ENCODE peak calls at places on chromosome 6, in ten cellular contexts. Y is activated T-helper 2 cell treated with anti-CD3 and anti-CD28 coated beads, Interferon-gamma antibody, Interleukin-2, Interleukin-4, amounts not matched to agents 10 μg/mL and 5 μg/mL and 100 μg/mL, durations not matched to agents 14 hours and 24 hours and 36 hours; K is activated T-cell treated with anti-CD3 and anti-CD28 coated beads, Interleukin-2, amount 50 U/mL, for 4 hours; E is effector memory CD4-positive, alpha-beta T cell; W is iPS-NIHi11; P is right cardiac atrium; M is activated CD4-positive, alpha-beta T cell treated with anti-CD3 and anti-CD28 coated beads for 48 hours; O is Calu3; I is NCI-H1417; T is activated CD4-positive, CD25-positive, alpha-beta regulatory T cell treated with anti-CD3 and anti-CD28 coated beads, Interleukin-2, amount 50 U/mL, for 72 hours. X is an unnamed sample.
A peak's percentile ranks its signal among the peaks of the same experiment; 100 is the strongest.

GRCh38 chr6:30556964-30557682 is at the start of gene PRR3:
- DNase-seq in Y (peak; percentile 77), K (peak; percentile 65), E (peak; percentile 65), W (peak; percentile 80), P (peak; percentile 86), M (peak; percentile 94), O (peak; percentile 90), I (peak; percentile 96), T (peak; percentile 80), X (peak; percentile 85)

GRCh38 chr6:13725570-13725969 is 13.9 kb upstream of the RANBP9 start:
- DNase-seq in Y (no peak), K (peak; percentile 32), E (peak; percentile 30), W (no peak), P (no peak), M (peak; percentile 51), O (peak; percentile 69), I (no peak), T (no peak), X (no peak)

GRCh38 chr6:145669627-145670034 is 65.7 kb downstream of the EPM2A start:
- DNase-seq in Y (no peak), K (no peak), E (no peak), W (no peak), P (no peak), M (no peak), O (no peak), I (no peak), T (no peak), X (no peak)

GRCh38 chr6:168359794-168360193 is 40.2 kb upstream of the DACT2 start:
- DNase-seq in Y (no peak), K (no peak), E (no peak), W (no peak), P (no peak), M (no peak), O (no peak), I (no peak), T (no peak), X (no peak)

GRCh38 chr6:87656857-87657256 is 45.2 kb downstream of the AKIRIN2 start:
- DNase-seq in Y (no peak), K (no peak), E (no peak), W (no peak), P (no peak), M (no peak), O (no peak), I (no peak), T (no peak), X (no peak)

GRCh38 chr6:121856296-121856695 is 420.9 kb downstream of the GJA1 start:
- DNase-seq in Y (no peak), K (no peak), E (no peak), W (no peak), P (no peak), M (no peak), O (no peak), I (no peak), T (no peak), X (no peak)

GRCh38 chr6:34546551-34547321 is 9.4 kb downstream of the SPDEF start:
- DNase-seq in Y (no peak), K (no peak), E (no peak), W (no peak), P (peak; percentile 56), M (no peak), O (peak; percentile 83), I (peak; percentile 79), T (no peak), X (peak; percentile 80)

GRCh38 chr6:13461805-13462204 is 25.6 kb downstream of the GFOD1 start:
- DNase-seq in Y (no peak), K (no peak), E (no peak), W (no peak), P (no peak), M (no peak), O (no peak), I (no peak), T (no peak), X (no peak)

GRCh38 chr6:106974999-106975698 is 620 bp upstream of the CD24 start:
- DNase-seq in Y (peak; percentile 9), K (no peak), E (no peak), W (no peak), P (peak; percentile 20), M (peak; percentile 13), O (peak; percentile 86), I (peak; percentile 77), T (peak; percentile 31), X (peak; percentile 49)

X was measured in left ventricle myocardium superior.